ENCODE peak calls at places on chromosomes 6 and 20, in four cellular contexts. B is tibial artery, F is colonic mucosa, T is thyroid gland. Y is an unnamed sample.
A peak's percentile ranks its signal among the peaks of the same experiment; 100 is the strongest.

GRCh38 chr20:62801284-62802010 is 3.2 kb upstream of the OGFR start:
- DNase-seq in B (no peak), F (no peak), T (no peak), Y (no peak)

GRCh38 chr6:47405273-47405672 is 72.3 kb upstream of the CD2AP start:
- DNase-seq in T (peak; percentile 57), F (peak; percentile 93), B (no peak), Y (peak; percentile 93)

GRCh38 chr20:45508068-45508886 is 7.1 kb downstream of the SPINT3 start:
- DNase-seq in B (no peak), F (no peak), T (no peak), Y (no peak)

GRCh38 chr6:143741480-143741879 is 63.7 kb downstream of the PHACTR2 start:
- DNase-seq in F (no peak), B (no peak), T (no peak), Y (no peak)

GRCh38 chr20:50325215-50325614 is 134.6 kb downstream of the CEBPB start:
- DNase-seq in B (peak; percentile 46), T (no peak), F (no peak), Y (no peak)

GRCh38 chr6:37025621-37026466 is 20.4 kb downstream of the FGD2 start:
- DNase-seq in B (no peak), F (no peak), T (no peak), Y (no peak)

GRCh38 chr6:119444642-119445557 is 95.3 kb upstream of the MAN1A1 start:
- DNase-seq in B (no peak), T (no peak), F (no peak), Y (no peak)

GRCh38 chr6:29626948-29627761 is 5.8 kb downstream of the GABBR1 start:
- DNase-seq in B (no peak), T (no peak), F (no peak), Y (peak; percentile 54)

GRCh38 chr6:43916091-43916923 is 146.3 kb downstream of the VEGFA start:
- DNase-seq in B (no peak), F (peak; percentile 53), T (no peak), Y (peak; percentile 50)

GRCh38 chr6:158666637-158667359 is 16.9 kb downstream of the SYTL3 start:
- DNase-seq in F (peak; percentile 14), T (peak; percentile 95), B (no peak), Y (no peak)

GRCh38 chr20:17759449-17759848 is 59.7 kb downstream of the BANF2 start:
- DNase-seq in F (no peak), B (no peak), T (no peak), Y (no peak)

DNA sequence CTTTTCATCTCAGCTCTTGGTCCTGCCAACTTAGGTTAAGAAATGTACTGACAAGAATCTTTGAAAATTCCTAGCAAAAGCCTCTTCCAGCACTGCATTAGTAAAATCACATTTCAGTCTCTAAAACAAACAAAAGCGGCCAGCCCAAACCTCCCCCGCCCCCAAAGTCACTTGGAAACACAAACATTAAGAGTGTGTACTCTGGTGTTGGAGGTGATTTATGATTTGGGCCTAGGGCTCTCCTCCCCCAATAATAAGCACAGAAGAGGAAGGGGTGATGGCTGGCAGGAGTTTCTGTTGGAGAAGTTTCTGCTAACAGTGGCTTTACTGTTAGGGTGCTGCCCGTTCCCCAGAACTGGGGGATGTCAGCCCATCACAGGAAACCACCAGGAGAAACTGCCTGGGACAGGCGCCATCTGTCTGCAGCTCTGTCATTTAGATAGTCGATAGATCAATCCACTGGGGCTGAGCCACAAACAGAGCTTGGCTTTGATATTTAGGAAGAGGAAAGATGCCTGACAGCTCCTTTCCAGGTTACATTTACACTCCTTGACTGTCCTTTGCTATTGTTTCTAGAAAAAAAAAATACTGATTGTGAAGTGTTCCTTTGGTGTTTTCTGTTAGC is 199.5 kb downstream of the CD83 start:
- DNase-seq in F (peak; percentile 22), T (peak; percentile 78), B (no peak), Y (peak; percentile 21)
- TF ChIP-seq CTCF in F (no peak), T (no peak), B (no peak), Y (no peak)

GRCh38 chr20:54648421-54649142 is 173.2 kb downstream of the DOK5 start:
- DNase-seq in T (no peak), B (no peak), F (no peak), Y (no peak)

GRCh38 chr20:54642733-54643667 is 167.6 kb downstream of the DOK5 start:
- DNase-seq in T (no peak), F (no peak), B (no peak), Y (no peak)

GRCh38 chr20:54645445-54646155 is 170.2 kb downstream of the DOK5 start:
- DNase-seq in T (no peak), B (no peak), F (no peak), Y (no peak)

GRCh38 chr20:54646156-54646517 is 170.7 kb downstream of the DOK5 start:
- DNase-seq in T (no peak), B (no peak), F (no peak), Y (no peak)

DNA sequence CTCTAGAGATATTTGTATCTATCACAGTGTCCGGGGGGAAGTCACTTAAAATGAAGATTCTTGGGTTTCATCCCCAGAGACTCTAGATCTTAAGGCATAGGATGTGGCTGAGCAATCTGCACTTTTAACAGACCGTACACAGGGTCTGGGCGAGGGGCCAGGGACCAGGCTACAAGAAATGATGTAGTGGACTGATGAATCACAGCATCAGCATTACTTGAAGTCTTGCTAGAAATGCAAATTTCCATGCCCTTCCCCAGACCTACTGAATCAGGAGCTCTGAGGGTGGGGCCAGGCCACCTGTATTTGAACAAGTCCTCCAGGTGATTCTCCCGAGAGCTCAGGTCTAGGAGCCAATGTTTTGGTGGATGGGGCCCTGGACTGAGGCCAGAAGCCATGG is 168.4 kb downstream of the DOK5 start:
- DNase-seq in B (no peak), T (no peak), F (no peak), Y (no peak)
- H3K4me1 ChIP-seq in B (no peaks in the 10 kb centered on the region), T (no peaks in the 10 kb centered on the region), F (no peaks in the 10 kb centered on the region), Y (no peaks in the 10 kb centered on the region)

GRCh38 chr6:52554684-52555280 is 22.1 kb downstream of the TRAM2 start:
- DNase-seq in T (no peak), F (no peak), B (peak; percentile 39), Y (no peak)
- TF ChIP-seq CTCF in T (no peak), F (no peak), B (no peak), Y (no peak)

DNA sequence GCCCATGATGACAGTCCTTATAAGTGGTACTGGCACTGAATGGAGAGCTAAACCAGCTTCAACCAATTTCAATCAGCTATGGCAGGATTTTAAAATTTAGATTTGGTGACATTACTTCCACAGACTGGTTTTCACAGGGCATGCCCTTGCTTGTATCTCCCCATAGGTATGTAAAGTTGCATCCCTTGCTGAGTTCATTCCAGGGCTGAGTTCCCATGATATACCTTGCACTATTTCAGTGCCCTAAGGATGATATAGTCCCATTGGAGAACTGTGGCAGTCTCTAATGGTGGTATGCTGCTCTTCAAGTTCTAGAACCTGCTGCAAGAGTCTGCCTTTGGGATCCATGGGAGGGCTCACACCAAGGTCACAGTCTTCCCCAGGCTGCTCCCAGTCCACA is 232.7 kb upstream of the MOCS1 start:
- DNase-seq in T (no peak), B (no peak), F (no peak), Y (no peak)
- H3K4me1 ChIP-seq in T (no peaks in the 10 kb centered on the region), B (no peaks in the 10 kb centered on the region), F (no peaks in the 10 kb centered on the region), Y (no peaks in the 10 kb centered on the region)

GRCh38 chr6:97077380-97077779 is 152.9 kb downstream of the KLHL32 start:
- DNase-seq in T (no peak), F (no peak), B (no peak), Y (no peak)
- TF ChIP-seq CTCF in T (no peak), F (no peak), B (no peak), Y (no peak)

DNA sequence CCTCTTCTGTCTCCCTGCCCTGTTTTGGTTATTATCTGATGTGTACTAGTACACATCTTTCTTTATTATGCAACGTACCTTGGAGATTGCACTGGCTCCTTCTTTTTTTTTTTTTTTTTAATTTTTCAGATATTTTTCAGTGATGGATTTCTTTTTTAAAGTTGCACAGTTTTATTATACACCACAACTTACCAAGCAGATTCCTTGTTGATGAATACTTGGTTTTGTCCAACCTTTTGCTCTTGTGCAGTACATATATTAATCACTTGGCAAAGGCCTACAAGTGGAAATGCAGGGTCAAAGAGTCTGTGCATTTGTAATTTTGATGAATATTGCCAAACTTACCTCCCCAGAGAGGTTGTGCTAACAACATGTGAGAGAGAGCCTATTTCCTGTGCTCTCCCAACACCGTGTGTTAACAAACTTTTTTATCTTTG is 50.1 kb upstream of the RNF24 start:
- DNase-seq in F (no peak), B (no peak), T (no peak), Y (no peak)
- H3K4me1 ChIP-seq in F (peaks cover 8% of the 10 kb centered on the region), B (no peaks in the 10 kb centered on the region), T (peaks cover 40% of the 10 kb centered on the region), Y (peaks cover 2% of the 10 kb centered on the region)

DNA sequence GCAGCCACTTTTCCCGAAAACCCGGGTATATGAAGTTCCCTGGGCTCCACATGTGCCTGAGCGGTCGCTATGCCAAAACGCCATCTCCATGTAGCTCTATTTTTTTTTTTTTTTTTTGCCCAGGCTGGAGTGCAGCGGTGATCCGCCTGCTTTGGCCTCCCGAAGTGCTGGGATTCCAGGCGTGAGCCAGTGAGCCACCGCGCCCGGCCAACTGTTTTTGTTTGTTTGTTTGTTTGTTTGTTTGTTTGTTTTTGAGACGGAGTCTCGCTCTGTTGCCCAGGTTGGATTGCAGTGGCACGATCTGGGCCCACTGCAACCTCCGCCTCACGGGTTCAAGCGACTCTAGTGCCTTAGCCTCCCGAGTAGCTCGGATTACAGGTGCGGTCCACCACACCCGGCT is 237.5 kb upstream of the IRAK1BP1 start:
- DNase-seq in F (no peak), T (no peak), B (no peak), Y (no peak)
- TF ChIP-seq CTCF in F (no peak), T (no peak), B (no peak), Y (no peak)

DNA sequence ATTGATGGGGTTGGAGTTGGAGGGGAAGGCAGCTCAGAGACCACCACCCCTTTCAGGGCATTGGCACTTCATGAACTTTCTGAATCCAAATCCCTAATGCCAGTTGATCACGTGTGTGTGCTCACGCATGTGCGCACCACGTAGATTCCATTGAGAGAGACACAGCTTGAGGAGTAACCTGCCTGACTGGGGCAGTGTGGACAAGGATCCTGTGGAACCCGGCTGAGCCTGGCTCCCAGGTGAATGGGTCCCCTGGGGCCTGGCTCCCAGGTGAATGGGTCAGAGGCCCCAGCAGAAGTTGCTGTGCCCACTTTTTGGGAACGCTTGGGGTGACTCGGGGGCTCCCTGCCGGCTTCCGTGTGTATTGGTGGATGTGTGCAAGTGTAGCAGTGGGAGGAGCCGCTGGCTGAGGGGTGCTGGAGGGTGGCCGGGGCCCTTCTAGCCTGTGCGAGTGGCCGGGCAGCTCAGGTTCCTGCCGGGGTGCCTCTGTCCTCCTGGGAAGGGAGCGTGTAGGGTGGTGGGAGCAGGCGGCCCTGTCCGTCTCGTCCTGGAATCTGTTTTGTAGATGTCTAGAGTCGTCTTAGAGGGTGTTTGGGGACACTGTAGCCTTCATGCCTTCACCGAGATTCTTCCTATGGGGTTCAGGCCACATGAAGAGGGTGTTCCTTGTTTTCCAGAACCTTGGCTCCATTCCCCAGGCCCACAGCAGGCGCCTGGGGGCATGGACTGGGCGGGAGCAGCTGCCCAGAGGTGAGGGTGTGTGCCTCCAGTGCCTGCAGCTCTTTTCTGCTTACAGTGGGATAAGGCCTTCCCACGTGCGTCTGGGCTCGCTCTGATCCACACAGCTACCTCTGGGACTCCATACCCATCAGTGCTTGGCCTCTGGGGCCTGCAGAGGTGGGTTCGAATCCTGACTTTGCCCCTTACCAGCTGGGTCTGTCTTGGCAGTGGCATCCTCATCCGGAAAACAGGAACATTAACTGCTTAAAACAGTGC is 3.2 kb downstream of the RBM38 start:
- DNase-seq in B (no peak), F (no peak), T (no peak), Y (peak; percentile 39)
- H3K4me1 ChIP-seq in B (no peaks in the 10 kb centered on the region), F (peaks cover 39% of the 10 kb centered on the region), T (peaks cover 26% of the 10 kb centered on the region), Y (peaks cover 47% of the 10 kb centered on the region)